ENCODE peak calls at places on chromosomes 11 and 22, in five cellular contexts. S, U, J, X and C are unnamed samples. For H3K4me1, the result is how much of the 10 kb centered on the place peaks cover.

GRCh38 chr11:99370557-99371200 is 349.9 kb downstream of the CNTN5 start:
- DNase-seq in S (peak), U (no peak), J (peak), X (no peak), C (no peak)

GRCh38 chr11:68036717-68037239 is 2.0 kb upstream of the TCIRG1 start:
- DNase-seq in S (no peak), U (no peak), J (no peak), X (no peak), C (no peak)

GRCh38 chr11:70462818-70463477 is 64.6 kb downstream of the CTTN start:
- DNase-seq in S (peak), U (no peak), J (no peak), X (no peak), C (no peak)

GRCh38 chr22:28029201-28029948 is 110.3 kb upstream of the PITPNB start:
- DNase-seq in S (peak), U (no peak), J (peak), X (no peak), C (no peak)

GRCh38 chr11:2677127-2677526 is 22.7 kb downstream of the KCNQ1OT1 start:
- DNase-seq in S (no peak), U (no peak), J (no peak), X (no peak), C (no peak)

GRCh38 chr22:35152316-35152715 is 86.4 kb downstream of the ISX start:
- DNase-seq in S (no peak), U (no peak), J (no peak), X (no peak), C (no peak)

GRCh38 chr11:77038029-77038824 is 4.0 kb downstream of the B3GNT6 start:
- DNase-seq in S (no peak), U (no peak), J (peak), X (no peak), C (no peak)

GRCh38 chr11:11296434-11296833 is 56.6 kb downstream of the CSNK2A3 start:
- DNase-seq in S (no peak), U (no peak), J (no peak), X (no peak), C (no peak)

GRCh38 chr11:2747236-2748015 is 47.6 kb upstream of the KCNQ1OT1 start:
- DNase-seq in S (peak), U (no peak), J (no peak), X (no peak), C (no peak)

GRCh38 chr11:131766637-131767036 is 396.2 kb downstream of the NTM start:
- DNase-seq in S (no peak), U (no peak), J (peak), X (no peak), C (no peak)

GRCh38 chr11:79663012-79663411 is 222.2 kb upstream of the TENM4 start:
- DNase-seq in S (no peak), U (no peak), J (no peak), X (no peak), C (no peak)

GRCh38 chr11:34534826-34535225 is 21.2 kb upstream of the ELF5 start:
- DNase-seq in S (no peak), U (no peak), J (no peak), X (no peak), C (no peak)

GRCh38 chr11:83070878-83071640 is 638 bp downstream of the RAB30 start:
- DNase-seq in S (peak), U (no peak), J (no peak), X (no peak), C (peak)

GRCh38 chr11:36510567-36511020 is 522 bp upstream of the TRAF6 start:
- DNase-seq in S (no peak), U (no peak), J (peak), X (no peak), C (peak)

GRCh38 chr11:122979103-122979814 is 2.4 kb downstream of the BSX start:
- DNase-seq in S (no peak), U (no peak), J (no peak), X (no peak), C (no peak)

GRCh38 chr11:35584321-35584720 is 33.9 kb upstream of the FJX1 start:
- DNase-seq in S (no peak), U (no peak), J (peak), X (no peak), C (no peak)

GRCh38 chr22:42991010-42991651 is 23.8 kb downstream of the PACSIN2 start:
- DNase-seq in S (peak), U (no peak), J (peak), X (no peak), C (no peak)

GRCh38 chr11:36948445-36949171 is 350.6 kb upstream of the RAG2 start:
- DNase-seq in S (no peak), U (no peak), J (no peak), X (no peak), C (no peak)

GRCh38 chr11:10488121-10488580 is 33.1 kb downstream of the AMPD3 start:
- DNase-seq in S (peak), U (no peak), J (peak), X (peak), C (no peak)

GRCh38 chr11:41431784-41432183 is 27.7 kb downstream of the LRRC4C start:
- DNase-seq in S (no peak), U (no peak), J (no peak), X (peak), C (peak)

GRCh38 chr11:117973446-117973922 is 12.7 kb upstream of the IL10RA start:
- DNase-seq in S (no peak), U (no peak), J (no peak), X (no peak), C (no peak)

GRCh38 chr11:32888805-32889204 is 3.8 kb upstream of the QSER1 start:
- DNase-seq in S (no peak), U (no peak), J (peak), X (no peak), C (no peak)

GRCh38 chr11:119684361-119685072 is 44.5 kb downstream of the NECTIN1 start:
- DNase-seq in S (no peak), U (no peak), J (peak), X (no peak), C (no peak)

GRCh38 chr22:30892286-30892685 is 76.3 kb downstream of the MORC2 start:
- DNase-seq in S (peak), U (no peak), J (no peak), X (no peak), C (no peak)

GRCh38 chr22:24758164-24758799 is 16.2 kb downstream of the PIWIL3 start:
- DNase-seq in S (peak), U (no peak), J (peak), X (peak), C (peak)

GRCh38 chr22:45468872-45469572 is 33.7 kb upstream of the FBLN1 start:
- DNase-seq in S (peak), U (no peak), J (peak), X (no peak), C (peak)

GRCh38 chr11:62505112-62505783 is 41.4 kb downstream of the AHNAK start:
- DNase-seq in S (peak), U (no peak), J (no peak), X (no peak), C (no peak)
- H3K4me1 ChIP-seq in S (under half), U (under half), J (under half), X (under half), C (under half)

GRCh38 chr22:50621948-50622722 is 5.8 kb downstream of the ARSA start:
- DNase-seq in S (peak), U (no peak), J (no peak), X (peak), C (no peak)
- H3K4me3 ChIP-seq in S (no peak), U (no peak), J (no peak), X (peak), C (peak)

GRCh38 chr22:36365020-36365411 is 22.8 kb downstream of the MYH9 start:
- DNase-seq in S (peak), U (peak), J (peak), X (no peak), C (no peak)

GRCh38 chr22:36362819-36363377 is 24.9 kb downstream of the MYH9 start:
- DNase-seq in S (no peak), U (no peak), J (peak), X (no peak), C (no peak)

GRCh38 chr22:36366291-36366708 is 21.5 kb downstream of the MYH9 start:
- DNase-seq in S (no peak), U (peak), J (peak), X (no peak), C (no peak)

GRCh38 chr22:36363378-36363931 is 24.3 kb downstream of the MYH9 start:
- DNase-seq in S (no peak), U (no peak), J (no peak), X (no peak), C (no peak)

GRCh38 chr22:36364255-36365019 is 23.3 kb downstream of the MYH9 start:
- DNase-seq in S (no peak), U (no peak), J (no peak), X (no peak), C (no peak)
- H3K4me1 ChIP-seq in S (under half), U (half or more), J (half or more), X (under half), C (under half)

GRCh38 chr11:47904808-47905207 is 56.7 kb upstream of the NUP160 start:
- DNase-seq in S (no peak), U (no peak), J (no peak), X (no peak), C (no peak)

GRCh38 chr11:47904048-47904447 is 55.9 kb upstream of the NUP160 start:
- DNase-seq in S (no peak), U (no peak), J (no peak), X (no peak), C (no peak)

GRCh38 chr11:47907499-47907898 is 59.3 kb upstream of the NUP160 start:
- DNase-seq in S (no peak), U (no peak), J (peak), X (no peak), C (no peak)

GRCh38 chr11:47905358-47906059 is 57.4 kb upstream of the NUP160 start:
- DNase-seq in S (no peak), U (no peak), J (peak), X (peak), C (no peak)

GRCh38 chr11:47906066-47906465 is 57.9 kb upstream of the NUP160 start:
- DNase-seq in S (no peak), U (no peak), J (no peak), X (no peak), C (no peak)
- H3K4me3 ChIP-seq in S (no peak), U (no peak), J (no peak), X (no peak), C (no peak)

GRCh38 chr11:102229510-102230119 is 87.7 kb upstream of the BIRC3 start:
- DNase-seq in S (no peak), U (no peak), J (no peak), X (no peak), C (no peak)

GRCh38 chr11:102225689-102226562 is 91.4 kb upstream of the BIRC3 start:
- DNase-seq in S (no peak), U (no peak), J (peak), X (no peak), C (no peak)

GRCh38 chr11:102223859-102224258 is 93.4 kb upstream of the BIRC3 start:
- DNase-seq in S (no peak), U (no peak), J (peak), X (no peak), C (no peak)

GRCh38 chr11:102230186-102230585 is 87.1 kb upstream of the BIRC3 start:
- DNase-seq in S (no peak), U (no peak), J (no peak), X (no peak), C (no peak)

DNA sequence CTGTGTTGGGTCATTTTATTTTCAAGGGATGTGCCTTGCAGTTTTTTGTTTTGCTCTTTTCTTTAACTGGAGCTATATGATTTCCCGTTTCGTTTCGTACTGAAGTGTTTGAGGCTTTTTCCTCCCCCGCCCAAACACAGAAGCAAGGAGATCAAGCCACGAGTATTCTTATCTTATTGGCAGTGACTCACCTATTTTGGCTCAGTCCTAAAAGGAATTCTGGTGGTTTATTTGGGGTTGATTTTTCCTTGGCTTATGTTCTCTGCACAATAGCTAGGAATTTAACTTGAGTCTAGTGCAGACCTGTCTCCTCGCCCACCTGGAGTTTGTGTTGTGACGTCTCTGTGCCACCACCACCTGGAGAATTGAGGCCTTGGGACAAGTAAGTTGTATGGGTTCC is 90.6 kb upstream of the BIRC3 start:
- DNase-seq in S (no peak), U (no peak), J (peak), X (no peak), C (no peak)
- H3K4me1 ChIP-seq in S (under half), U (under half), J (under half), X (under half), C (under half)

DNA sequence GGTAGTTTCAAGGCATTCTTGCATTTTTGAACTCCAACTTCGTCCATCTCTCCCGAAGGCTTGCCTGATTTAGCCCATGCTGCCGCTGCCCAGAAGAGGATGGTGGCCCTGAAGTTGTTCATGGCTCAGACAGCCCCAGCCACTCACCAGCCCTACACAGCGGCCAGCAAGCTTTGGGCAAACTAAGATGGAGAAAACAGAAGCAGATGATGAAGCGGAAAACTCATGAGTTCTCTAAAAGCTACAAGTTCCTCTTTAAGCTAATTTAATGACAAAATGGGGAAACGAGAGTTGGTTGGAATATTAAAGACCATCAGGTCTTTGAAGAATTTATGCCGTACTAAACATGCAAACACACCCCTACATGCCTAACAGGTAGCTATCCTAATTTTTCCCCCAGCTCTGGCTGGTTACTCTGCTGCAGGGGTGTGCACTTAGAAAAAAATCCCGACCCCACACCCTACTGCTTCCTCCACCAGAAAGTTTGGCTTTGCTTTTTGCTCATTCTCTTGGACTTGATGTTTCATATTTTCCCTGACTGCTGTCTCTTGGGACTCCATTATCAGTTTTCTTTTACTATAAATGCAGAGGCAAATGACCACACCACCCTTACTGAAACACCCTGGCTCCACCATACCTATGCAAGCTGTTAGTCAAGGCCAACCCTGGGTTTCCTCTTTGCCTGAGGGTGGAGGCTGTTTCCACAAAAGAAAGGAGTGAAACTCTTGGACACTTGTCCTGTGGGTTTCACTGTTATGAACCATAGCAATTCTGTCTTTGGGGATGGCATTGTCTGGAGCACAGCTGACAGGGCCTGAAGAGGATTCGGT is at the start of gene MPEG1:
- DNase-seq in S (no peak), U (no peak), J (no peak), X (peak), C (no peak)
- H3K4me3 ChIP-seq in S (no peak), U (no peak), J (no peak), X (peak), C (no peak)

DNA sequence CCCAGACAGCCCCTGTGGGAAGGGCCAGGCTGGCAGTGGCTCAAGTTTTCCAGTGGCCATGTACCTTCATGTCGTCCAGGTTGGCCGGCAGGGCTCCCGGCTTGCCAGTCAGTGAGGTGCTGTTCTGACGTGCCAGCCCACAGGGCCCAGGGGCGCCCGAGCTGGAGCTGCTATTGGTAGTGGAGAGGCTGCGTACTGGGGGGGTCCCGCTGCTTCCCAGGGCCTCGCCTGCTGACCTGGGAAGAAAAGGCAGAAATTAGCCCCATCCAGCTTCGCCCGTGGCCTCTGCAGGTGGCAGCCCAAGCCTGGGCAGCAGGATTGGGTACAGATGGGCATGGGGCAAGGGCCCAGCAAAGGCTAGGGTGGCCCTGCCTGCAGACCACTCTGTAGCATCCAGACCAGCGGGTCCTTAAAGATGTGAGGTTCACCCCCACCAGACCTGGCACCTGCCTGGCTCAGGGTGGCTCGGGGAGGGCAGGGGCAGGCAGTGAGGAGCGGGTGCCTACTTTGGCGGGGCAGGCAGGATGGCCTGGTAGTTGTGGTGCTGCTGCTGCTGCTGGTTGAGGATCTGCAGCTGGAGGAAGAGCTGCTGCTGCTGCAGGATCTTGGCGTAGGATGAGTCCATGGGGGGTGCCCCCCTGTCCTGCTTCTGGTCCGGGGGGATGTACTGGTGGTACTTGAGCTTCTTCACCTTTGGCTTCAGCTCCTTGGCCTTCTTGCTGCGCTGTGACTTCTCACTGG is 50.1 kb downstream of the SGSM3 start:
- DNase-seq in S (peak), U (no peak), J (no peak), X (no peak), C (no peak)
- H3K4me1 ChIP-seq in S (under half), U (under half), J (under half), X (half or more), C (under half)

DNA sequence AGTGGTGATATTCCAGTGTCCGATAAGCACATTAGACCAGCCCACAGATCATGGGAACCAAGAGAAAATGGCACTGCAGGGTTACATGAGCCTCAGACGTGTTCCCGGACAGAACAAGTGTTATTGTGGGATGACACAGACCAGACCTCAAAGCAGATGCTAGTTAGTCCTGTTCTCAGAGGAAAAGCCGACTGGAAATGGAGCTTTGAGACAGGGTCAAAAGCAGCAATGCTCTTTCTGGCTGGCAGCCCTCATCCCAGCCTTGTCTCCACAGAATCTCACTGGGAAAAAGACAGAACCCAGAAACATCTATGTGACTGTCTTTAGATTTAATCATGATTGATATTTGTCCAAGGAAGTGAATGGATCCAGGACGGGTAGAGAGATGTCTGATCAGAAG is 506.8 kb downstream of the INSC start:
- DNase-seq in S (no peak), U (no peak), J (no peak), X (no peak), C (no peak)
- H3K4me3 ChIP-seq in S (no peak), U (no peak), J (no peak), X (no peak), C (no peak)

GRCh38 chr11:75341583-75341982 is 9.9 kb downstream of the ARRB1 start:
- DNase-seq in S (no peak), U (no peak), J (no peak), X (no peak), C (no peak)
- H3K4me1 ChIP-seq in S (under half), U (under half), J (half or more), X (under half), C (under half)